ENCODE peak calls at places on chromosomes 6 and 20, in nine cellular contexts. One of them, this sample, is unnamed.

GRCh38 chr6:86961432-86962200 is 24.3 kb downstream of the HTR1E start:
- DNase-seq in heart left ventricle: no peak
- DNase-seq in breast epithelium: no peak
- DNase-seq in B cell: no peak
- DNase-seq in HFF-Myc: no peak
- DNase-seq in brain microvascular endothelial cell: no peak
- DNase-seq in CD8-positive, alpha-beta T cell: no peak
- DNase-seq in choroid plexus epithelial cell: no peak
- DNase-seq in WERI-Rb-1: no peak
- DNase-seq in this sample: no peak

GRCh38 chr20:21607971-21608735 is 94.3 kb upstream of the NKX2-2 start:
- DNase-seq in heart left ventricle: peak
- DNase-seq in breast epithelium: peak
- DNase-seq in B cell: no peak
- DNase-seq in HFF-Myc: no peak
- DNase-seq in brain microvascular endothelial cell: no peak
- DNase-seq in CD8-positive, alpha-beta T cell: no peak
- DNase-seq in choroid plexus epithelial cell: no peak
- DNase-seq in WERI-Rb-1: no peak
- DNase-seq in this sample: no peak

GRCh38 chr6:163324928-163325784 is 89.4 kb upstream of the QKI start:
- DNase-seq in heart left ventricle: peak
- DNase-seq in breast epithelium: no peak
- DNase-seq in B cell: no peak
- DNase-seq in HFF-Myc: no peak
- DNase-seq in brain microvascular endothelial cell: peak
- DNase-seq in CD8-positive, alpha-beta T cell: no peak
- DNase-seq in choroid plexus epithelial cell: peak
- DNase-seq in WERI-Rb-1: no peak
- DNase-seq in this sample: no peak

GRCh38 chr6:77650098-77650663 is 2.7 kb upstream of the MEI4 start:
- DNase-seq in heart left ventricle: peak
- DNase-seq in breast epithelium: no peak
- DNase-seq in B cell: no peak
- DNase-seq in HFF-Myc: no peak
- DNase-seq in brain microvascular endothelial cell: no peak
- DNase-seq in CD8-positive, alpha-beta T cell: no peak
- DNase-seq in choroid plexus epithelial cell: peak
- DNase-seq in WERI-Rb-1: no peak
- DNase-seq in this sample: no peak

GRCh38 chr6:90472716-90473115 is 114.2 kb downstream of the MAP3K7 start:
- DNase-seq in heart left ventricle: no peak
- DNase-seq in breast epithelium: no peak
- DNase-seq in B cell: no peak
- DNase-seq in HFF-Myc: no peak
- DNase-seq in brain microvascular endothelial cell: no peak
- DNase-seq in CD8-positive, alpha-beta T cell: no peak
- DNase-seq in choroid plexus epithelial cell: no peak
- DNase-seq in WERI-Rb-1: no peak
- DNase-seq in this sample: peak

GRCh38 chr6:84227044-84227433 is 404 bp downstream of the CEP162 start:
- DNase-seq in heart left ventricle: no peak
- DNase-seq in breast epithelium: no peak
- DNase-seq in B cell: no peak
- DNase-seq in HFF-Myc: no peak
- DNase-seq in brain microvascular endothelial cell: no peak
- DNase-seq in CD8-positive, alpha-beta T cell: no peak
- DNase-seq in choroid plexus epithelial cell: no peak
- DNase-seq in WERI-Rb-1: no peak
- DNase-seq in this sample: no peak

GRCh38 chr6:16705403-16705993 is 55.8 kb downstream of the ATXN1 start:
- DNase-seq in heart left ventricle: no peak
- DNase-seq in breast epithelium: no peak
- DNase-seq in B cell: no peak
- DNase-seq in HFF-Myc: no peak
- DNase-seq in brain microvascular endothelial cell: no peak
- DNase-seq in CD8-positive, alpha-beta T cell: no peak
- DNase-seq in choroid plexus epithelial cell: no peak
- DNase-seq in WERI-Rb-1: no peak
- DNase-seq in this sample: no peak

GRCh38 chr6:3386374-3386857 is 70.4 kb downstream of the SLC22A23 start:
- DNase-seq in heart left ventricle: no peak
- DNase-seq in breast epithelium: no peak
- DNase-seq in B cell: no peak
- DNase-seq in HFF-Myc: no peak
- DNase-seq in brain microvascular endothelial cell: no peak
- DNase-seq in CD8-positive, alpha-beta T cell: no peak
- DNase-seq in choroid plexus epithelial cell: no peak
- DNase-seq in WERI-Rb-1: no peak
- DNase-seq in this sample: no peak

GRCh38 chr6:151757506-151757955 is 50.0 kb upstream of the ESR1 start:
- DNase-seq in heart left ventricle: no peak
- DNase-seq in breast epithelium: no peak
- DNase-seq in B cell: no peak
- DNase-seq in HFF-Myc: no peak
- DNase-seq in brain microvascular endothelial cell: no peak
- DNase-seq in CD8-positive, alpha-beta T cell: no peak
- DNase-seq in choroid plexus epithelial cell: no peak
- DNase-seq in WERI-Rb-1: no peak
- DNase-seq in this sample: no peak

GRCh38 chr6:138272543-138273305 is 54.4 kb upstream of the PBOV1 start:
- DNase-seq in heart left ventricle: no peak
- DNase-seq in breast epithelium: no peak
- DNase-seq in B cell: no peak
- DNase-seq in HFF-Myc: no peak
- DNase-seq in brain microvascular endothelial cell: peak
- DNase-seq in CD8-positive, alpha-beta T cell: no peak
- DNase-seq in choroid plexus epithelial cell: peak
- DNase-seq in WERI-Rb-1: no peak
- DNase-seq in this sample: peak

GRCh38 chr6:23111984-23112383 is 542.6 kb downstream of the HDGFL1 start:
- DNase-seq in heart left ventricle: no peak
- DNase-seq in breast epithelium: no peak
- DNase-seq in B cell: no peak
- DNase-seq in HFF-Myc: no peak
- DNase-seq in brain microvascular endothelial cell: peak
- DNase-seq in CD8-positive, alpha-beta T cell: no peak
- DNase-seq in choroid plexus epithelial cell: peak
- DNase-seq in WERI-Rb-1: no peak
- DNase-seq in this sample: no peak

GRCh38 chr20:63931735-63932134 is 24.5 kb downstream of the UCKL1 start:
- DNase-seq in heart left ventricle: no peak
- DNase-seq in breast epithelium: no peak
- DNase-seq in B cell: no peak
- DNase-seq in HFF-Myc: no peak
- DNase-seq in brain microvascular endothelial cell: no peak
- DNase-seq in CD8-positive, alpha-beta T cell: no peak
- DNase-seq in choroid plexus epithelial cell: no peak
- DNase-seq in WERI-Rb-1: no peak
- DNase-seq in this sample: no peak

GRCh38 chr6:106750146-106750900 is 120.9 kb downstream of the QRSL1 start:
- DNase-seq in heart left ventricle: no peak
- DNase-seq in breast epithelium: no peak
- DNase-seq in B cell: no peak
- DNase-seq in HFF-Myc: no peak
- DNase-seq in brain microvascular endothelial cell: no peak
- DNase-seq in CD8-positive, alpha-beta T cell: no peak
- DNase-seq in choroid plexus epithelial cell: no peak
- DNase-seq in WERI-Rb-1: no peak
- DNase-seq in this sample: peak

GRCh38 chr6:154241570-154241969 is 115.0 kb downstream of the IPCEF1 start:
- DNase-seq in heart left ventricle: no peak
- DNase-seq in breast epithelium: no peak
- DNase-seq in B cell: no peak
- DNase-seq in HFF-Myc: no peak
- DNase-seq in brain microvascular endothelial cell: no peak
- DNase-seq in CD8-positive, alpha-beta T cell: no peak
- DNase-seq in choroid plexus epithelial cell: peak
- DNase-seq in WERI-Rb-1: no peak
- DNase-seq in this sample: no peak

GRCh38 chr20:58023781-58024180 is 204.7 kb downstream of the ANKRD60 start:
- DNase-seq in heart left ventricle: no peak
- DNase-seq in breast epithelium: no peak
- DNase-seq in B cell: no peak
- DNase-seq in HFF-Myc: no peak
- DNase-seq in brain microvascular endothelial cell: no peak
- DNase-seq in CD8-positive, alpha-beta T cell: no peak
- DNase-seq in choroid plexus epithelial cell: no peak
- DNase-seq in WERI-Rb-1: no peak
- DNase-seq in this sample: no peak

GRCh38 chr6:158257781-158258180 is 54.5 kb upstream of the TULP4 start:
- DNase-seq in heart left ventricle: no peak
- DNase-seq in breast epithelium: no peak
- DNase-seq in B cell: no peak
- DNase-seq in HFF-Myc: no peak
- DNase-seq in brain microvascular endothelial cell: no peak
- DNase-seq in CD8-positive, alpha-beta T cell: no peak
- DNase-seq in choroid plexus epithelial cell: no peak
- DNase-seq in WERI-Rb-1: no peak
- DNase-seq in this sample: no peak
- TF ChIP-seq CTCF in heart left ventricle: no peak
- TF ChIP-seq CTCF in breast epithelium: no peak
- TF ChIP-seq CTCF in B cell: no peak
- TF ChIP-seq CTCF in HFF-Myc: no peak
- TF ChIP-seq CTCF in brain microvascular endothelial cell: no peak
- TF ChIP-seq CTCF in CD8-positive, alpha-beta T cell: no peak
- TF ChIP-seq CTCF in choroid plexus epithelial cell: no peak
- TF ChIP-seq CTCF in WERI-Rb-1: no peak
- TF ChIP-seq CTCF in this sample: no peak

DNA sequence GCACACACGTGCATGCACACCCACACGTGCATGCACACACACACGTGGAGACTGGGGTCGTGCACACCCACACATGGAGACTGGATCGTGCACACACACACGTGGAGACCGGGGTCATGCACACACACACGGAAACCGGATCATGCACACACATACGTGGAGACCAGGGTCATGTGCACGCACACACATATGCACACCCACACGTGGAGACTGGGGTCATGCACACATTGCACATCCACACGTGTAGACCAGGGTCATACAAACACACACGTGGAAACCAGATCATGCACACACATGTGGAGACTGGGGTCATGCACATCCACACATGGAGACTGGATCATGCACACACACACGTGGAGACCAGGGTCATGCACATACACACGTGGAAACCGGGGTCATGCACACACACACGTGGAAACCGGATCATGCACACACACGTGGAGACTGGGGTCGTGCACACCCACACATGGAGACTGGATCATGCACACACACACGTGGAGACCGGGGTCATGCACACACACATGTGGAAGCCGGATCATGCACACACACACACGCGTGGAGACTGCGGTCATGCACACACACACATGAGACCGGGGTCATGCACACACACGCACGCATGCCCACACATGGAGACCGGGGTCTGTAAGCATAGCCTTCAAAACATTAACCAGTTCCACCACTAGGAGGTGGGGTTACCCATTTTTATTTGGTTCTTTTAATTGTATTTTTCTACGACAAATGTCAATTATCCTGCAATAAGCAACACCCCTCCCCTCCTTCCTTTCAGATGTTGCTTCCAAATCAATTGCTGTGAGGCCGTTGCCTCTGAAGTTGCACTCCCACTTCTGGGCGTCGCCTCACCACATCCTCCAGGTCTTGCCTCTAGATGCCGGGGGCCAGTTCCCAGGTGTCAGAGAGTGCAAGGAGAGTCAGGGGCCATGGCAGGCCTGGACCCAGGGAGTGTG is 95.8 kb downstream of the TMEM242 start:
- DNase-seq in heart left ventricle: peak
- DNase-seq in breast epithelium: peak
- DNase-seq in B cell: no peak
- DNase-seq in HFF-Myc: no peak
- DNase-seq in brain microvascular endothelial cell: peak
- DNase-seq in CD8-positive, alpha-beta T cell: no peak
- DNase-seq in choroid plexus epithelial cell: peak
- DNase-seq in WERI-Rb-1: no peak
- DNase-seq in this sample: no peak
- TF ChIP-seq CTCF in heart left ventricle: peak
- TF ChIP-seq CTCF in breast epithelium: no peak
- TF ChIP-seq CTCF in B cell: peak
- TF ChIP-seq CTCF in HFF-Myc: peak
- TF ChIP-seq CTCF in brain microvascular endothelial cell: peak
- TF ChIP-seq CTCF in CD8-positive, alpha-beta T cell: no peak
- TF ChIP-seq CTCF in choroid plexus epithelial cell: peak
- TF ChIP-seq CTCF in WERI-Rb-1: peak
- TF ChIP-seq CTCF in this sample: peak

GRCh38 chr6:36169023-36170007 is 27.2 kb upstream of the BRPF3 start:
- DNase-seq in heart left ventricle: no peak
- DNase-seq in breast epithelium: no peak
- DNase-seq in B cell: no peak
- DNase-seq in HFF-Myc: no peak
- DNase-seq in brain microvascular endothelial cell: no peak
- DNase-seq in CD8-positive, alpha-beta T cell: no peak
- DNase-seq in choroid plexus epithelial cell: no peak
- DNase-seq in WERI-Rb-1: no peak
- DNase-seq in this sample: no peak
- TF ChIP-seq CTCF in heart left ventricle: no peak
- TF ChIP-seq CTCF in breast epithelium: no peak
- TF ChIP-seq CTCF in B cell: no peak
- TF ChIP-seq CTCF in HFF-Myc: no peak
- TF ChIP-seq CTCF in brain microvascular endothelial cell: no peak
- TF ChIP-seq CTCF in CD8-positive, alpha-beta T cell: no peak
- TF ChIP-seq CTCF in choroid plexus epithelial cell: no peak
- TF ChIP-seq CTCF in WERI-Rb-1: no peak
- TF ChIP-seq CTCF in this sample: no peak

GRCh38 chr6:133815313-133815712 is 73.6 kb upstream of the TCF21 start:
- DNase-seq in heart left ventricle: no peak
- DNase-seq in breast epithelium: no peak
- DNase-seq in B cell: no peak
- DNase-seq in HFF-Myc: no peak
- DNase-seq in brain microvascular endothelial cell: no peak
- DNase-seq in CD8-positive, alpha-beta T cell: no peak
- DNase-seq in choroid plexus epithelial cell: no peak
- DNase-seq in WERI-Rb-1: no peak
- DNase-seq in this sample: peak

GRCh38 chr6:133818320-133818719 is 70.6 kb upstream of the TCF21 start:
- DNase-seq in heart left ventricle: no peak
- DNase-seq in breast epithelium: no peak
- DNase-seq in B cell: no peak
- DNase-seq in HFF-Myc: no peak
- DNase-seq in brain microvascular endothelial cell: no peak
- DNase-seq in CD8-positive, alpha-beta T cell: no peak
- DNase-seq in choroid plexus epithelial cell: no peak
- DNase-seq in WERI-Rb-1: peak
- DNase-seq in this sample: no peak

GRCh38 chr6:133814797-133815196 is 74.1 kb upstream of the TCF21 start:
- DNase-seq in heart left ventricle: no peak
- DNase-seq in breast epithelium: no peak
- DNase-seq in B cell: no peak
- DNase-seq in HFF-Myc: no peak
- DNase-seq in brain microvascular endothelial cell: peak
- DNase-seq in CD8-positive, alpha-beta T cell: no peak
- DNase-seq in choroid plexus epithelial cell: peak
- DNase-seq in WERI-Rb-1: no peak
- DNase-seq in this sample: peak

GRCh38 chr6:133820208-133820607 is 68.7 kb upstream of the TCF21 start:
- DNase-seq in heart left ventricle: no peak
- DNase-seq in breast epithelium: no peak
- DNase-seq in B cell: no peak
- DNase-seq in HFF-Myc: no peak
- DNase-seq in brain microvascular endothelial cell: no peak
- DNase-seq in CD8-positive, alpha-beta T cell: no peak
- DNase-seq in choroid plexus epithelial cell: no peak
- DNase-seq in WERI-Rb-1: no peak
- DNase-seq in this sample: no peak

GRCh38 chr6:133817460-133818047 is 71.4 kb upstream of the TCF21 start:
- DNase-seq in heart left ventricle: no peak
- DNase-seq in breast epithelium: no peak
- DNase-seq in B cell: no peak
- DNase-seq in HFF-Myc: no peak
- DNase-seq in brain microvascular endothelial cell: no peak
- DNase-seq in CD8-positive, alpha-beta T cell: no peak
- DNase-seq in choroid plexus epithelial cell: no peak
- DNase-seq in WERI-Rb-1: peak
- DNase-seq in this sample: no peak
- TF ChIP-seq CTCF in heart left ventricle: peak
- TF ChIP-seq CTCF in breast epithelium: no peak
- TF ChIP-seq CTCF in B cell: peak
- TF ChIP-seq CTCF in HFF-Myc: peak
- TF ChIP-seq CTCF in brain microvascular endothelial cell: peak
- TF ChIP-seq CTCF in CD8-positive, alpha-beta T cell: peak
- TF ChIP-seq CTCF in choroid plexus epithelial cell: peak
- TF ChIP-seq CTCF in WERI-Rb-1: peak
- TF ChIP-seq CTCF in this sample: peak